ENCODE peak calls at places on chromosomes 12 and 14, in four cellular contexts. D is fibroblast of villous mesenchyme, C is dorsolateral prefrontal cortex, W is mucosa of descending colon. A is an unnamed sample.

GRCh38 chr14:100306506-100307214 is 416 bp upstream of the SLC25A29 start:
- DNase-seq in D (peak; percentile 86), C (peak; percentile 84), W (peak; percentile 90), A (peak; percentile 75)

GRCh38 chr12:3195859-3196483 is 118.8 kb downstream of the TSPAN9 start:
- DNase-seq in D (no peak), C (no peak), W (no peak), A (no peak)

GRCh38 chr12:39393890-39394289 is 49.0 kb downstream of the KIF21A start:
- DNase-seq in D (no peak), C (no peak), W (no peak), A (no peak)

GRCh38 chr14:41743140-41743539 is 136.5 kb downstream of the LRFN5 start:
- DNase-seq in D (no peak), C (no peak), W (no peak), A (no peak)

GRCh38 chr12:6860116-6860515 is 7.2 kb upstream of the TPI1 start:
- DNase-seq in D (no peak), C (no peak), W (peak; percentile 26), A (no peak)

GRCh38 chr14:74825008-74825407 is 50.9 kb downstream of the PROX2 start:
- DNase-seq in D (peak; percentile 56), C (no peak), W (no peak), A (peak; percentile 67)

GRCh38 chr14:34436118-34436905 is 25.7 kb downstream of the SPTSSA start:
- DNase-seq in D (peak; percentile 88), C (no peak), W (no peak), A (peak; percentile 93)

GRCh38 chr12:106759526-106760183 is 14.8 kb upstream of the RIC8B start:
- DNase-seq in D (no peak), C (no peak), W (no peak), A (no peak)

GRCh38 chr14:105937253-105938054 is 411.1 kb downstream of the TMEM121 start:
- DNase-seq in D (no peak), C (no peak), W (no peak), A (no peak)

GRCh38 chr12:114302117-114302516 is 103.8 kb downstream of the TBX5 start:
- DNase-seq in D (no peak), C (no peak), W (no peak), A (no peak)

GRCh38 chr14:53034688-53035087 is 83.8 kb upstream of the FERMT2 start:
- DNase-seq in D (peak; percentile 72), C (no peak), W (no peak), A (no peak)

GRCh38 chr14:77872971-77873370 is 73.1 kb downstream of the ADCK1 start:
- DNase-seq in D (no peak), C (no peak), W (no peak), A (no peak)

GRCh38 chr12:66107451-66107915 is 23.1 kb downstream of the LLPH start:
- DNase-seq in D (peak; percentile 95), C (no peak), W (no peak), A (peak; percentile 95)

GRCh38 chr14:70472253-70473159 is 20.5 kb downstream of the ADAM21 start:
- DNase-seq in D (no peak), C (no peak), W (no peak), A (no peak)

GRCh38 chr12:41576925-41577324 is 388.8 kb downstream of the PDZRN4 start:
- DNase-seq in D (no peak), C (no peak), W (no peak), A (peak; percentile 4)

GRCh38 chr14:102795060-102795925 is 18.0 kb downstream of the TRAF3 start:
- DNase-seq in D (peak; percentile 93), C (no peak), W (no peak), A (peak; percentile 92)

GRCh38 chr14:90495357-90496276 is 98.8 kb downstream of the CALM1 start:
- DNase-seq in D (peak; percentile 73), C (no peak), W (no peak), A (peak; percentile 87)

GRCh38 chr14:28681681-28682080 is 84.9 kb upstream of the FOXG1 start:
- DNase-seq in D (no peak), C (no peak), W (no peak), A (no peak)

GRCh38 chr12:105100207-105100985 is 7.1 kb upstream of the WASHC4 start:
- DNase-seq in D (peak; percentile 82), C (no peak), W (no peak), A (peak; percentile 84)

GRCh38 chr14:77327111-77327510 is 6.3 kb downstream of the GSTZ1 start:
- DNase-seq in D (no peak), C (no peak), W (no peak), A (no peak)

GRCh38 chr12:22406622-22407021 is 72.1 kb upstream of the ST8SIA1 start:
- DNase-seq in D (no peak), C (no peak), W (no peak), A (no peak)

GRCh38 chr12:66241061-66242043 is 52.3 kb downstream of the IRAK3 start:
- DNase-seq in D (peak; percentile 95), C (no peak), W (no peak), A (peak; percentile 98)

GRCh38 chr12:31662176-31662849 is 2.8 kb downstream of the ETFBKMT start:
- DNase-seq in D (no peak), C (no peak), W (no peak), A (no peak)

GRCh38 chr14:32121948-32122347 is 44.8 kb downstream of the ARHGAP5 start:
- DNase-seq in D (no peak), C (no peak), W (no peak), A (no peak)

GRCh38 chr12:80321653-80322052 is 122.4 kb upstream of the PTPRQ start:
- DNase-seq in D (peak; percentile 11), C (no peak), W (no peak), A (peak; percentile 55)

GRCh38 chr14:93234798-93235197 is 27.7 kb downstream of the UBR7 start:
- DNase-seq in D (peak; percentile 50), C (no peak), W (no peak), A (peak; percentile 44)

GRCh38 chr12:56927281-56927680 is 6.9 kb downstream of the SDR9C7 start:
- DNase-seq in D (no peak), C (no peak), W (no peak), A (no peak)

GRCh38 chr12:120775862-120776552 is 50.4 kb downstream of the ACADS start:
- DNase-seq in D (peak; percentile 77), C (no peak), W (no peak), A (peak; percentile 35)
- TF ChIP-seq CTCF in D (no peak), C (no peak), W (no peak), A (peak; percentile 23)

GRCh38 chr14:84792722-84793410 is 737.1 kb upstream of the FLRT2 start:
- DNase-seq in D (no peak), C (no peak), W (no peak), A (peak; percentile 17)

GRCh38 chr14:84797326-84797725 is 732.6 kb upstream of the FLRT2 start:
- DNase-seq in D (no peak), C (no peak), W (no peak), A (no peak)
- H3K4me3 ChIP-seq in D (no peak overlapping the region), C (no peak overlapping the region), W (no peak overlapping the region), A (no peak overlapping the region)

GRCh38 chr12:110502449-110502738 is 263 bp downstream of the RAD9B start:
- DNase-seq in D (no peak), C (no peak), W (no peak), A (no peak)

GRCh38 chr12:110501722-110502448 is at the start of the genes RAD9B and VPS29:
- DNase-seq in D (peak; percentile 99), C (peak; percentile 97), W (peak; percentile 99), A (peak; percentile 98)

GRCh38 chr12:110498984-110499706 is 2.8 kb downstream of the VPS29 start:
- DNase-seq in D (peak; percentile 45), C (no peak), W (no peak), A (peak; percentile 37)

GRCh38 chr12:110503432-110503831 is 1.3 kb downstream of the RAD9B start:
- DNase-seq in D (no peak), C (no peak), W (no peak), A (no peak)

DNA sequence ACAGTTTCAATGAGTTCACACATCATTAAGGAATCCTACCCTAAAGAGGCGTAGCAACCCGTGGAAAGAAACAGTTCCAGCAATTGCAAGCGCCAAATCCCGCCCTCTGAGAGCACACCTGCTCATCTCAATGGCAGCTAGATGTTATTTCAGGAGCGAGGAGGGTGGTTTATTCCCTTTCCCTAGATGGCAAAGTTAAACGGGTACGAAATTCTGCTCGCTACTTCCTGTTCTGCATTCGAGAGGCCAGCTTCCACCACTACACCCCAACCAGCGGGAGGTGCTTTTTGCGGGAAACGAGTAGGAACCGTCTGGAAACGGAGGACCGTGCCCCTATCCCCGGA is 561 bp downstream of the VPS29 start:
- DNase-seq in D (peak; percentile 56), C (no peak), W (peak; percentile 55), A (peak; percentile 58)
- TF ChIP-seq CTCF in D (peak; percentile 14), C (no peak), W (no peak), A (no peak)

GRCh38 chr14:68762944-68763831 is 29.7 kb downstream of the ZFP36L1 start:
- DNase-seq in D (peak; percentile 82), C (no peak), W (no peak), A (peak; percentile 35)
- H3K4me3 ChIP-seq in D (no peak overlapping the region), C (no peak overlapping the region), W (no peak overlapping the region), A (no peak overlapping the region)

DNA sequence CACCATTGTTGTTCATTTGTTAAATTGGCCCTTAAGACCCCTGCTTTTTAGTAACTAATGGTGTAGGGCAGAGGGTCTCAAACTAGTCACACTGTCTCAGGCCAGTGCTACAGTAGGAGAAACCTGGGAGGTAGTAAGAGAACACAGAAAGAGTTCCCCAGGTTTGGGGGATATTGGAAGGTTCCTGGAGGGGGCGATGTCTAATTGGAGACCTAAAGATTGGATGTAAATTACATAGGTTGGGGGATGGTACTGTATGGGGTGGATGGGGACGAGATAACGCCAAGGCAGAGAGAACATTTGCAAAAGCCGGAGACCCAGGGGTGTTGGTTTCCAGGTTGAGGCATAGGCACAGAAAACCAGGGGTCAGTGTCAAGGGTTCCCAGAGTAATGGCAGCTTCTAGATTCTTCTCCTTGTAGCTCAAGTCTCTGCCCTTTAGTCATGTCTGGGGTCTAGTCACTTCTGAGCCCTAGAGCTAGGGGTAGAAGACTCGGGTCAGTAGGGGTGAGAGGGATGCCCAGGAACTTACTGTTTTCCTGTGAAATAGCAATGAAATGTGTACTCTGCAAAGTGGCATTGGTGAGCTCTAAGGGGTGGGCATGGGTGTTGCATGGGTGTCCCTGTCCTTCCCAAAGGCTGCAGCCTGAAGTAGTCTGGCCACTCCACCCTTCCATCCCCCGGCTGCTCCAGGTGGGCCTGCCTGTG is 21.8 kb downstream of the PLEKHG3 start:
- DNase-seq in D (no peak), C (no peak), W (no peak), A (no peak)
- TF ChIP-seq CTCF in D (no peak), C (no peak), W (no peak), A (peak; percentile 6)

DNA sequence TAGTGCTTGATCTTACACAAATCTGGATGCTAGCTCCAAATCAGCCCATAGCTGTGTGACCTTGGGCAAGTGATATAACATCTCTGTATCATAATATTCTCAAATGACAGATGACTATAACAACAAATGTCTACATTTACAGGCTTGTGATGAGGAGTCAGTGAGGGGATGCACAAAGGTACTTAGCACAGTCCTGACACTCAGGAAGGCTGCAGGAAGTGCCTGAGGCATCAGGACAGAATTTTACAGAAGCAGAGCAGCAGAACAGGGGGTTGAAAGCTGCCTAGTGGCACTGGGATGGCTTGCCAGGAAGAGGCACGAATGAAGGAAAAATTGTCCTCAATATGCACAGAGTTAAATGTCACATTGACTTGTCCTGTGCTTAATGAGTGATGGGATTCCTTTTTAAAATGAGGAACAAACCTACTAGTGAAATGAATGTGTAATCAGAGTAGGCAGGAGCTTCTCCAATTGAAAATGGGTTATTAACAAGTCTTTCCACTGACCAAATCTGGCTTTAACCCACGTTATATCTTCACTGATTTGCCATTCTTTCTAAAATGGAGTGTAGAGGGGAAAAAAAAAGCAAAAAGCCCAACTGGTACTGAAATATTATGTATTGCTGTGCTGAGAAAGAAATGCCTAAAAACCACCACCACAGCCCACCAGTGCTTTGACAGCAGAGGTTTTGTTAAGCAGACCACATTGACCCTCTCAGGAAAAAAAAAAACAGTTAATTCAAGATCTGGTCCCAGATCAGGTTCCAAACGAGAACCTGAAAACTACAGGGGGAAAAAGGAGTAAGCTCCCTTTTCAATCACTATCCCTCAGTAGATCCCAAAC is 11.6 kb downstream of the BTG1 start:
- DNase-seq in D (no peak), C (no peak), W (no peak), A (no peak)
- H3K4me3 ChIP-seq in D (no peak overlapping the region), C (no peak overlapping the region), W (no peak overlapping the region), A (no peak overlapping the region)